ENCODE peak calls at places on chromosomes 1 and 21, in eight cellular contexts. One of them, this sample, is unnamed.

GRCh38 chr21:35829014-35829525 is 231.3 kb downstream of the SETD4 start:
- DNase-seq in KG1: no peak
- DNase-seq in fibroblast of villous mesenchyme: no peak
- DNase-seq in renal cortical epithelial cell: no peak
- DNase-seq in naive thymus-derived CD8-positive, alpha-beta T cell: no peak
- DNase-seq in AML-193: no peak
- DNase-seq in right atrium auricular region: no peak
- DNase-seq in effector memory CD8-positive, alpha-beta T cell: no peak
- DNase-seq in this sample: no peak

GRCh38 chr1:30184393-30185141 is 538.8 kb downstream of the MATN1 start:
- DNase-seq in KG1: no peak
- DNase-seq in fibroblast of villous mesenchyme: no peak
- DNase-seq in renal cortical epithelial cell: no peak
- DNase-seq in naive thymus-derived CD8-positive, alpha-beta T cell: no peak
- DNase-seq in AML-193: no peak
- DNase-seq in right atrium auricular region: no peak
- DNase-seq in effector memory CD8-positive, alpha-beta T cell: no peak
- DNase-seq in this sample: no peak

GRCh38 chr1:94281361-94282142 is 44.2 kb upstream of the ARHGAP29 start:
- DNase-seq in KG1: no peak
- DNase-seq in fibroblast of villous mesenchyme: no peak
- DNase-seq in renal cortical epithelial cell: no peak
- DNase-seq in naive thymus-derived CD8-positive, alpha-beta T cell: no peak
- DNase-seq in AML-193: no peak
- DNase-seq in right atrium auricular region: no peak
- DNase-seq in effector memory CD8-positive, alpha-beta T cell: no peak
- DNase-seq in this sample: no peak

GRCh38 chr1:10074059-10074854 is 41.5 kb downstream of the UBE4B start:
- DNase-seq in KG1: peak
- DNase-seq in fibroblast of villous mesenchyme: peak
- DNase-seq in renal cortical epithelial cell: peak
- DNase-seq in naive thymus-derived CD8-positive, alpha-beta T cell: no peak
- DNase-seq in AML-193: peak
- DNase-seq in right atrium auricular region: peak
- DNase-seq in effector memory CD8-positive, alpha-beta T cell: peak
- DNase-seq in this sample: no peak

GRCh38 chr1:204904228-204904810 is 33.7 kb downstream of the NFASC start:
- DNase-seq in KG1: no peak
- DNase-seq in fibroblast of villous mesenchyme: no peak
- DNase-seq in renal cortical epithelial cell: no peak
- DNase-seq in naive thymus-derived CD8-positive, alpha-beta T cell: no peak
- DNase-seq in AML-193: no peak
- DNase-seq in right atrium auricular region: no peak
- DNase-seq in effector memory CD8-positive, alpha-beta T cell: no peak
- DNase-seq in this sample: no peak

GRCh38 chr1:208242829-208243521 is 1.2 kb downstream of the PLXNA2 start:
- DNase-seq in KG1: no peak
- DNase-seq in fibroblast of villous mesenchyme: peak
- DNase-seq in renal cortical epithelial cell: no peak
- DNase-seq in naive thymus-derived CD8-positive, alpha-beta T cell: no peak
- DNase-seq in AML-193: no peak
- DNase-seq in right atrium auricular region: no peak
- DNase-seq in effector memory CD8-positive, alpha-beta T cell: no peak
- DNase-seq in this sample: no peak

GRCh38 chr1:155892801-155893200 is 18.3 kb downstream of the RIT1 start:
- DNase-seq in KG1: no peak
- DNase-seq in fibroblast of villous mesenchyme: peak
- DNase-seq in renal cortical epithelial cell: peak
- DNase-seq in naive thymus-derived CD8-positive, alpha-beta T cell: no peak
- DNase-seq in AML-193: no peak
- DNase-seq in right atrium auricular region: no peak
- DNase-seq in effector memory CD8-positive, alpha-beta T cell: no peak
- DNase-seq in this sample: no peak

GRCh38 chr1:24955161-24955560 is 25.1 kb upstream of the RUNX3 start:
- DNase-seq in KG1: peak
- DNase-seq in fibroblast of villous mesenchyme: peak
- DNase-seq in renal cortical epithelial cell: no peak
- DNase-seq in naive thymus-derived CD8-positive, alpha-beta T cell: no peak
- DNase-seq in AML-193: peak
- DNase-seq in right atrium auricular region: no peak
- DNase-seq in effector memory CD8-positive, alpha-beta T cell: no peak
- DNase-seq in this sample: no peak

GRCh38 chr1:94486990-94487389 is 54.6 kb downstream of the F3 start:
- DNase-seq in KG1: no peak
- DNase-seq in fibroblast of villous mesenchyme: no peak
- DNase-seq in renal cortical epithelial cell: no peak
- DNase-seq in naive thymus-derived CD8-positive, alpha-beta T cell: no peak
- DNase-seq in AML-193: no peak
- DNase-seq in right atrium auricular region: no peak
- DNase-seq in effector memory CD8-positive, alpha-beta T cell: no peak
- DNase-seq in this sample: no peak

GRCh38 chr1:30088594-30089556 is 634.5 kb downstream of the MATN1 start:
- DNase-seq in KG1: no peak
- DNase-seq in fibroblast of villous mesenchyme: no peak
- DNase-seq in renal cortical epithelial cell: peak
- DNase-seq in naive thymus-derived CD8-positive, alpha-beta T cell: no peak
- DNase-seq in AML-193: no peak
- DNase-seq in right atrium auricular region: no peak
- DNase-seq in effector memory CD8-positive, alpha-beta T cell: no peak
- DNase-seq in this sample: no peak

GRCh38 chr1:12127206-12127810 is 39.5 kb upstream of the TNFRSF1B start:
- DNase-seq in KG1: no peak
- DNase-seq in fibroblast of villous mesenchyme: no peak
- DNase-seq in renal cortical epithelial cell: no peak
- DNase-seq in naive thymus-derived CD8-positive, alpha-beta T cell: no peak
- DNase-seq in AML-193: no peak
- DNase-seq in right atrium auricular region: no peak
- DNase-seq in effector memory CD8-positive, alpha-beta T cell: no peak
- DNase-seq in this sample: no peak

GRCh38 chr1:110065841-110066240 is 4.6 kb downstream of the ALX3 start:
- DNase-seq in KG1: no peak
- DNase-seq in fibroblast of villous mesenchyme: no peak
- DNase-seq in renal cortical epithelial cell: no peak
- DNase-seq in naive thymus-derived CD8-positive, alpha-beta T cell: no peak
- DNase-seq in AML-193: no peak
- DNase-seq in right atrium auricular region: no peak
- DNase-seq in effector memory CD8-positive, alpha-beta T cell: no peak
- DNase-seq in this sample: no peak

GRCh38 chr1:41876533-41877445 is 41.9 kb downstream of the HIVEP3 start:
- DNase-seq in KG1: no peak
- DNase-seq in fibroblast of villous mesenchyme: peak
- DNase-seq in renal cortical epithelial cell: no peak
- DNase-seq in naive thymus-derived CD8-positive, alpha-beta T cell: no peak
- DNase-seq in AML-193: no peak
- DNase-seq in right atrium auricular region: no peak
- DNase-seq in effector memory CD8-positive, alpha-beta T cell: no peak
- DNase-seq in this sample: no peak

GRCh38 chr1:12185556-12186276 is 18.9 kb downstream of the TNFRSF1B start:
- DNase-seq in KG1: no peak
- DNase-seq in fibroblast of villous mesenchyme: peak
- DNase-seq in renal cortical epithelial cell: no peak
- DNase-seq in naive thymus-derived CD8-positive, alpha-beta T cell: no peak
- DNase-seq in AML-193: no peak
- DNase-seq in right atrium auricular region: no peak
- DNase-seq in effector memory CD8-positive, alpha-beta T cell: no peak
- DNase-seq in this sample: no peak

GRCh38 chr1:197737916-197738315 is 37.4 kb downstream of the DENND1B start:
- DNase-seq in KG1: no peak
- DNase-seq in fibroblast of villous mesenchyme: no peak
- DNase-seq in renal cortical epithelial cell: no peak
- DNase-seq in naive thymus-derived CD8-positive, alpha-beta T cell: no peak
- DNase-seq in AML-193: no peak
- DNase-seq in right atrium auricular region: no peak
- DNase-seq in effector memory CD8-positive, alpha-beta T cell: no peak
- DNase-seq in this sample: no peak

GRCh38 chr1:40385437-40386310 is 12.1 kb downstream of the SMAP2 start:
- DNase-seq in KG1: peak
- DNase-seq in fibroblast of villous mesenchyme: peak
- DNase-seq in renal cortical epithelial cell: no peak
- DNase-seq in naive thymus-derived CD8-positive, alpha-beta T cell: peak
- DNase-seq in AML-193: peak
- DNase-seq in right atrium auricular region: no peak
- DNase-seq in effector memory CD8-positive, alpha-beta T cell: peak
- DNase-seq in this sample: no peak

GRCh38 chr1:41238311-41239094 is 3.6 kb downstream of the SCMH1 start:
- DNase-seq in KG1: no peak
- DNase-seq in fibroblast of villous mesenchyme: peak
- DNase-seq in renal cortical epithelial cell: peak
- DNase-seq in naive thymus-derived CD8-positive, alpha-beta T cell: no peak
- DNase-seq in AML-193: no peak
- DNase-seq in right atrium auricular region: no peak
- DNase-seq in effector memory CD8-positive, alpha-beta T cell: no peak
- DNase-seq in this sample: no peak

GRCh38 chr1:236681184-236681583 is 5.1 kb upstream of the ACTN2 start:
- DNase-seq in KG1: no peak
- DNase-seq in fibroblast of villous mesenchyme: no peak
- DNase-seq in renal cortical epithelial cell: no peak
- DNase-seq in naive thymus-derived CD8-positive, alpha-beta T cell: no peak
- DNase-seq in AML-193: no peak
- DNase-seq in right atrium auricular region: no peak
- DNase-seq in effector memory CD8-positive, alpha-beta T cell: no peak
- DNase-seq in this sample: no peak

GRCh38 chr1:171032822-171033702 is 57.6 kb upstream of the FMO3 start:
- DNase-seq in KG1: no peak
- DNase-seq in fibroblast of villous mesenchyme: no peak
- DNase-seq in renal cortical epithelial cell: no peak
- DNase-seq in naive thymus-derived CD8-positive, alpha-beta T cell: no peak
- DNase-seq in AML-193: no peak
- DNase-seq in right atrium auricular region: no peak
- DNase-seq in effector memory CD8-positive, alpha-beta T cell: no peak
- DNase-seq in this sample: no peak

GRCh38 chr1:175077356-175078030 is 9.9 kb downstream of the TNN start:
- DNase-seq in KG1: no peak
- DNase-seq in fibroblast of villous mesenchyme: no peak
- DNase-seq in renal cortical epithelial cell: no peak
- DNase-seq in naive thymus-derived CD8-positive, alpha-beta T cell: no peak
- DNase-seq in AML-193: no peak
- DNase-seq in right atrium auricular region: no peak
- DNase-seq in effector memory CD8-positive, alpha-beta T cell: no peak
- DNase-seq in this sample: no peak

GRCh38 chr1:210294991-210295773 is 33.5 kb upstream of the HHAT start:
- DNase-seq in KG1: no peak
- DNase-seq in fibroblast of villous mesenchyme: peak
- DNase-seq in renal cortical epithelial cell: peak
- DNase-seq in naive thymus-derived CD8-positive, alpha-beta T cell: no peak
- DNase-seq in AML-193: no peak
- DNase-seq in right atrium auricular region: peak
- DNase-seq in effector memory CD8-positive, alpha-beta T cell: no peak
- DNase-seq in this sample: no peak

GRCh38 chr21:17428484-17428869 is 84.4 kb upstream of the CXADR start:
- DNase-seq in KG1: no peak
- DNase-seq in fibroblast of villous mesenchyme: no peak
- DNase-seq in renal cortical epithelial cell: no peak
- DNase-seq in naive thymus-derived CD8-positive, alpha-beta T cell: no peak
- DNase-seq in AML-193: no peak
- DNase-seq in right atrium auricular region: no peak
- DNase-seq in effector memory CD8-positive, alpha-beta T cell: no peak
- DNase-seq in this sample: no peak

This sample was measured in SK-N-MC.